ENCODE peak calls at places on chromosome 17, in nine cellular contexts. One of them, this sample, is unnamed.

GRCh38 chr17:54903375-54903774 is 2.7 kb downstream of the TOM1L1 start:
- DNase-seq in HCT116: no peak
- DNase-seq in uterus: no peak
- DNase-seq in sigmoid colon: no peak
- DNase-seq in K562: no peak
- DNase-seq in Peyer's patch: no peak
- DNase-seq in lower leg skin: no peak
- DNase-seq in heart left ventricle: peak
- DNase-seq in transverse colon: peak
- DNase-seq in this sample: no peak

GRCh38 chr17:2075336-2076056 is 20.6 kb downstream of the HIC1 start:
- DNase-seq in HCT116: no peak
- DNase-seq in uterus: peak
- DNase-seq in sigmoid colon: peak
- DNase-seq in K562: no peak
- DNase-seq in Peyer's patch: no peak
- DNase-seq in lower leg skin: no peak
- DNase-seq in heart left ventricle: peak
- DNase-seq in transverse colon: no peak
- DNase-seq in this sample: no peak

GRCh38 chr17:2089021-2089422 is 34.1 kb downstream of the HIC1 start:
- DNase-seq in HCT116: no peak
- DNase-seq in uterus: peak
- DNase-seq in sigmoid colon: no peak
- DNase-seq in K562: peak
- DNase-seq in Peyer's patch: no peak
- DNase-seq in lower leg skin: no peak
- DNase-seq in heart left ventricle: no peak
- DNase-seq in transverse colon: no peak
- DNase-seq in this sample: peak

GRCh38 chr17:59838196-59838911 is 54.4 kb downstream of the TUBD1 start:
- DNase-seq in HCT116: no peak
- DNase-seq in uterus: no peak
- DNase-seq in sigmoid colon: peak
- DNase-seq in K562: no peak
- DNase-seq in Peyer's patch: no peak
- DNase-seq in lower leg skin: no peak
- DNase-seq in heart left ventricle: peak
- DNase-seq in transverse colon: no peak
- DNase-seq in this sample: no peak

GRCh38 chr17:27952366-27952765 is 59.2 kb upstream of the LYRM9 start:
- DNase-seq in HCT116: no peak
- DNase-seq in uterus: no peak
- DNase-seq in sigmoid colon: no peak
- DNase-seq in K562: no peak
- DNase-seq in Peyer's patch: no peak
- DNase-seq in lower leg skin: no peak
- DNase-seq in heart left ventricle: no peak
- DNase-seq in transverse colon: no peak
- DNase-seq in this sample: no peak

GRCh38 chr17:11300738-11301137 is 59.7 kb downstream of the SHISA6 start:
- DNase-seq in HCT116: no peak
- DNase-seq in uterus: no peak
- DNase-seq in sigmoid colon: no peak
- DNase-seq in K562: no peak
- DNase-seq in Peyer's patch: no peak
- DNase-seq in lower leg skin: no peak
- DNase-seq in heart left ventricle: no peak
- DNase-seq in transverse colon: no peak
- DNase-seq in this sample: no peak

GRCh38 chr17:18009609-18010420 is 29.2 kb downstream of the ATPAF2 start:
- DNase-seq in HCT116: no peak
- DNase-seq in uterus: no peak
- DNase-seq in sigmoid colon: no peak
- DNase-seq in K562: no peak
- DNase-seq in Peyer's patch: no peak
- DNase-seq in lower leg skin: no peak
- DNase-seq in heart left ventricle: peak
- DNase-seq in transverse colon: no peak
- DNase-seq in this sample: peak

GRCh38 chr17:79027925-79028491 is 4.0 kb downstream of the C1QTNF1 start:
- DNase-seq in HCT116: no peak
- DNase-seq in uterus: peak
- DNase-seq in sigmoid colon: peak
- DNase-seq in K562: no peak
- DNase-seq in Peyer's patch: no peak
- DNase-seq in lower leg skin: no peak
- DNase-seq in heart left ventricle: no peak
- DNase-seq in transverse colon: no peak
- DNase-seq in this sample: no peak

GRCh38 chr17:37770631-37771518 is 26.0 kb upstream of the HNF1B start:
- DNase-seq in HCT116: peak
- DNase-seq in uterus: no peak
- DNase-seq in sigmoid colon: no peak
- DNase-seq in K562: peak
- DNase-seq in Peyer's patch: no peak
- DNase-seq in lower leg skin: no peak
- DNase-seq in heart left ventricle: peak
- DNase-seq in transverse colon: peak
- DNase-seq in this sample: peak

GRCh38 chr17:37458805-37459204 is 30.9 kb upstream of the DUSP14 start:
- DNase-seq in HCT116: no peak
- DNase-seq in uterus: no peak
- DNase-seq in sigmoid colon: no peak
- DNase-seq in K562: no peak
- DNase-seq in Peyer's patch: no peak
- DNase-seq in lower leg skin: no peak
- DNase-seq in heart left ventricle: no peak
- DNase-seq in transverse colon: no peak
- DNase-seq in this sample: no peak

GRCh38 chr17:39854909-39855308 is 9.2 kb downstream of the IKZF3 start:
- DNase-seq in HCT116: no peak
- DNase-seq in uterus: no peak
- DNase-seq in sigmoid colon: no peak
- DNase-seq in K562: no peak
- DNase-seq in Peyer's patch: no peak
- DNase-seq in lower leg skin: no peak
- DNase-seq in heart left ventricle: no peak
- DNase-seq in transverse colon: no peak
- DNase-seq in this sample: no peak

GRCh38 chr17:384622-385194 is 32.1 kb upstream of the RPH3AL start:
- DNase-seq in HCT116: no peak
- DNase-seq in uterus: no peak
- DNase-seq in sigmoid colon: no peak
- DNase-seq in K562: no peak
- DNase-seq in Peyer's patch: no peak
- DNase-seq in lower leg skin: no peak
- DNase-seq in heart left ventricle: no peak
- DNase-seq in transverse colon: no peak
- DNase-seq in this sample: no peak

GRCh38 chr17:27824745-27825144 is 24.4 kb upstream of the NOS2 start:
- DNase-seq in HCT116: no peak
- DNase-seq in uterus: no peak
- DNase-seq in sigmoid colon: no peak
- DNase-seq in K562: no peak
- DNase-seq in Peyer's patch: no peak
- DNase-seq in lower leg skin: no peak
- DNase-seq in heart left ventricle: no peak
- DNase-seq in transverse colon: no peak
- DNase-seq in this sample: no peak

GRCh38 chr17:61403846-61404701 is 4.4 kb downstream of the TBX2 start:
- DNase-seq in HCT116: no peak
- DNase-seq in uterus: peak
- DNase-seq in sigmoid colon: peak
- DNase-seq in K562: no peak
- DNase-seq in Peyer's patch: no peak
- DNase-seq in lower leg skin: no peak
- DNase-seq in heart left ventricle: no peak
- DNase-seq in transverse colon: no peak
- DNase-seq in this sample: no peak

GRCh38 chr17:52995127-52995526 is 827.6 kb upstream of the KIF2B start:
- DNase-seq in HCT116: no peak
- DNase-seq in uterus: no peak
- DNase-seq in sigmoid colon: no peak
- DNase-seq in K562: no peak
- DNase-seq in Peyer's patch: no peak
- DNase-seq in lower leg skin: no peak
- DNase-seq in heart left ventricle: no peak
- DNase-seq in transverse colon: no peak
- DNase-seq in this sample: no peak

GRCh38 chr17:42798383-42799380 is at the start of the genes CNTD1 and COA3:
- DNase-seq in HCT116: peak
- DNase-seq in uterus: peak
- DNase-seq in sigmoid colon: peak
- DNase-seq in K562: peak
- DNase-seq in Peyer's patch: peak
- DNase-seq in lower leg skin: peak
- DNase-seq in heart left ventricle: peak
- DNase-seq in transverse colon: peak
- DNase-seq in this sample: peak
- TF ChIP-seq POLR2A in HCT116: no peak
- TF ChIP-seq POLR2A in uterus: peak
- TF ChIP-seq POLR2A in sigmoid colon: peak
- TF ChIP-seq POLR2A in K562: peak
- TF ChIP-seq POLR2A in Peyer's patch: no peak
- TF ChIP-seq POLR2A in lower leg skin: no peak
- TF ChIP-seq POLR2A in heart left ventricle: no peak
- TF ChIP-seq POLR2A in transverse colon: peak
- TF ChIP-seq POLR2A in this sample: peak

DNA sequence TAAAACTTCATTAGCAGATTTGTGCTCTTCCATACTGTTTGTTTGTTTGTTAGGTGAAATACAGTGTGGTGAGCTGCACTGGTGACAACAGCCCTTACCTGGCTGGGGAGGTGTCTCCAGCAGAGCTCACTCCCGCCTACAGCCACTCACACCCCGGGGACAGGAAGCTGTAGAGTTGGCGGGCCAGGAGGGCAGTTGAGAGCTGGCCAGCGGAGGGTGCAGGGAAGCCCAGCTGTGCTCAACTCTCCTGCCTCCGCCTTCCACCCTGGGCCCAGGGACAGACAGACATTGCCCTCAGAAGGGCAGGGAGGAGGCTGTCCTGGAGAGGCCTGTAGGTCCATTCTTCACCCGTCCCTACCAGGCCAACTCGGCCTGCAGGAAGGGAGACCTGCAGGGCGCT is 48.6 kb upstream of the PVALEF start:
- DNase-seq in HCT116: no peak
- DNase-seq in uterus: no peak
- DNase-seq in sigmoid colon: no peak
- DNase-seq in K562: no peak
- DNase-seq in Peyer's patch: no peak
- DNase-seq in lower leg skin: no peak
- DNase-seq in heart left ventricle: no peak
- DNase-seq in transverse colon: no peak
- DNase-seq in this sample: no peak
- TF ChIP-seq POLR2A in HCT116: no peak
- TF ChIP-seq POLR2A in uterus: no peak
- TF ChIP-seq POLR2A in sigmoid colon: no peak
- TF ChIP-seq POLR2A in K562: no peak
- TF ChIP-seq POLR2A in Peyer's patch: no peak
- TF ChIP-seq POLR2A in lower leg skin: no peak
- TF ChIP-seq POLR2A in heart left ventricle: no peak
- TF ChIP-seq POLR2A in transverse colon: no peak
- TF ChIP-seq POLR2A in this sample: no peak

GRCh38 chr17:64499805-64500486 is 3.1 kb upstream of the POLG2 start:
- DNase-seq in HCT116: no peak
- DNase-seq in uterus: no peak
- DNase-seq in sigmoid colon: no peak
- DNase-seq in K562: no peak
- DNase-seq in Peyer's patch: no peak
- DNase-seq in lower leg skin: no peak
- DNase-seq in heart left ventricle: no peak
- DNase-seq in transverse colon: no peak
- DNase-seq in this sample: no peak

GRCh38 chr17:64500487-64500859 is 3.6 kb upstream of the POLG2 start:
- DNase-seq in HCT116: no peak
- DNase-seq in uterus: no peak
- DNase-seq in sigmoid colon: no peak
- DNase-seq in K562: no peak
- DNase-seq in Peyer's patch: no peak
- DNase-seq in lower leg skin: no peak
- DNase-seq in heart left ventricle: no peak
- DNase-seq in transverse colon: no peak
- DNase-seq in this sample: no peak

GRCh38 chr17:64502021-64502420 is 4.1 kb downstream of the DDX5 start:
- DNase-seq in HCT116: no peak
- DNase-seq in uterus: no peak
- DNase-seq in sigmoid colon: no peak
- DNase-seq in K562: no peak
- DNase-seq in Peyer's patch: no peak
- DNase-seq in lower leg skin: no peak
- DNase-seq in heart left ventricle: no peak
- DNase-seq in transverse colon: no peak
- DNase-seq in this sample: no peak

GRCh38 chr17:64502809-64503208 is 3.3 kb downstream of the DDX5 start:
- DNase-seq in HCT116: no peak
- DNase-seq in uterus: no peak
- DNase-seq in sigmoid colon: no peak
- DNase-seq in K562: no peak
- DNase-seq in Peyer's patch: no peak
- DNase-seq in lower leg skin: no peak
- DNase-seq in heart left ventricle: no peak
- DNase-seq in transverse colon: no peak
- DNase-seq in this sample: no peak

GRCh38 chr17:64500923-64501765 is 4.3 kb upstream of the POLG2 start:
- DNase-seq in HCT116: no peak
- DNase-seq in uterus: no peak
- DNase-seq in sigmoid colon: no peak
- DNase-seq in K562: no peak
- DNase-seq in Peyer's patch: no peak
- DNase-seq in lower leg skin: no peak
- DNase-seq in heart left ventricle: no peak
- DNase-seq in transverse colon: no peak
- DNase-seq in this sample: no peak
- TF ChIP-seq POLR2A in HCT116: no peak
- TF ChIP-seq POLR2A in uterus: no peak
- TF ChIP-seq POLR2A in sigmoid colon: no peak
- TF ChIP-seq POLR2A in K562: peak
- TF ChIP-seq POLR2A in Peyer's patch: no peak
- TF ChIP-seq POLR2A in lower leg skin: no peak
- TF ChIP-seq POLR2A in heart left ventricle: no peak
- TF ChIP-seq POLR2A in transverse colon: no peak
- TF ChIP-seq POLR2A in this sample: no peak

DNA sequence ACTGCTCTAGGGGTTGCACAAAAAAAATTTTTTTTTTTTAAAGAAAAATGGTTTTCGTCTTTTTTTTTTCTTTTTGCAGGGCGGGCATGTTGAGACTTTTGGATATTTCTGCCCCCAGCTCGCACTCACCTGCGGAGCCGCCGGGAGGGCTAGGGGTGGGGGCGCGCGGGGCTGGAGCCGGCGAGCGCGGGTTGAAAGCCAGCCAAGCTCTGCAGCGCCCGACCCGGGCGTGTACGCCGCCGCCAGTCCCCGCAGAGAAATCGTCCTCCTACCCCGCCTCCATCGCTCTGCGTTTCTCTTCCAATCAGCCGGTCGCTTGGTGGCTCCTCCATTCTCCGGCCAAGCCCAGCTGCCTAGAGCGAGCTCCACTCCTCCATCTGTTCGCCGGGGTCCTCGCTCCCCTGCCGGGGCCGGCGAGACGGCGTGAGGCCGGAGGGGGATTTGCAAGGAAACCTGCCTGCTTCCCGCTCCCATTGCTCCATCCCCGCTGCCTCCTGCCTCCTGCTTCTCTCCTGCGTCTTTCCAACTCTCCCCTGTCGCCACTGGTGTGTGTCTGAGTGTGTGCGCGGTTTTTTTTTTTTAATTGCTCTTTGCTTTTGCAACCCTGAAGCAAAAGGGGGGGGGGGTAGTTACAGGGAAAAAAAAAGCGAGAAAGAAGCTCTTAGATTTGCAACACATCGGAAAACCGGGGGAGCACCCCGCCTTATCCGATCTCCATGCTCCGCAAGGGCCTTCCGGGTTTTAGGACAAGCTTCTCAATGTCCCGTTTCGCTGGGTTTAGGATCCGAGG is 1.8 kb upstream of the UBTF start:
- DNase-seq in HCT116: no peak
- DNase-seq in uterus: peak
- DNase-seq in sigmoid colon: peak
- DNase-seq in K562: peak
- DNase-seq in Peyer's patch: peak
- DNase-seq in lower leg skin: peak
- DNase-seq in heart left ventricle: peak
- DNase-seq in transverse colon: peak
- DNase-seq in this sample: peak
- TF ChIP-seq POLR2A in HCT116: peak
- TF ChIP-seq POLR2A in uterus: peak
- TF ChIP-seq POLR2A in sigmoid colon: no peak
- TF ChIP-seq POLR2A in K562: no peak
- TF ChIP-seq POLR2A in Peyer's patch: peak
- TF ChIP-seq POLR2A in lower leg skin: no peak
- TF ChIP-seq POLR2A in heart left ventricle: peak
- TF ChIP-seq POLR2A in transverse colon: peak
- TF ChIP-seq POLR2A in this sample: no peak

This sample was measured in erythroblast.